ENCODE peak calls at places on chromosomes 1 and 21, in eight cellular contexts. I is fibroblast of the conjunctiva; E is A549; Z is Ammon's horn; Y is cardiac septum; H is stimulated activated CD8-positive, alpha-beta memory T cell treated with anti-CD3 and anti-CD28 coated beads, Interleukin-4, amount 100 ng/mL, for 24 hours; M is endothelial cell; J is effector CD4-positive, alpha-beta T cell. A is an unnamed sample.

GRCh38 chr1:70353641-70354331 is 736 bp downstream of the ANKRD13C start:
- DNase-seq in I (no peak), E (no peak), Z (no peak), Y (no peak), H (peak), M (peak), J (no peak), A (no peak)

GRCh38 chr1:116242741-116243140 is 130.3 kb upstream of the ATP1A1 start:
- DNase-seq in I (no peak), E (no peak), Z (no peak), Y (no peak), H (no peak), M (no peak), J (no peak), A (no peak)

GRCh38 chr1:40312238-40313205 is 4.6 kb downstream of the COL9A2 start:
- DNase-seq in I (no peak), E (no peak), Z (peak), Y (peak), H (no peak), M (no peak), J (no peak), A (no peak)

GRCh38 chr1:180632326-180633088 is 685 bp downstream of the XPR1 start:
- DNase-seq in I (no peak), E (peak), Z (peak), Y (peak), H (peak), M (peak), J (peak), A (no peak)

GRCh38 chr1:215665212-215665611 is 98.1 kb downstream of the KCTD3 start:
- DNase-seq in I (no peak), E (no peak), Z (no peak), Y (no peak), H (no peak), M (no peak), J (no peak), A (no peak)

GRCh38 chr1:115879977-115880376 is 39.1 kb upstream of the NHLH2 start:
- DNase-seq in I (no peak), E (no peak), Z (no peak), Y (no peak), H (no peak), M (no peak), J (no peak), A (no peak)

GRCh38 chr1:94255476-94255875 is 18.1 kb upstream of the ARHGAP29 start:
- DNase-seq in I (no peak), E (no peak), Z (no peak), Y (no peak), H (no peak), M (no peak), J (no peak), A (no peak)

GRCh38 chr1:35605882-35606182 is 32.7 kb downstream of the TFAP2E start:
- DNase-seq in I (no peak), E (no peak), Z (no peak), Y (no peak), H (no peak), M (no peak), J (no peak), A (no peak)

GRCh38 chr1:38561110-38561509 is 298.5 kb downstream of the RRAGC start:
- DNase-seq in I (no peak), E (no peak), Z (no peak), Y (no peak), H (no peak), M (no peak), J (no peak), A (no peak)

GRCh38 chr1:101908980-101909379 is 87.7 kb downstream of the OLFM3 start:
- DNase-seq in I (no peak), E (no peak), Z (no peak), Y (no peak), H (no peak), M (no peak), J (no peak), A (no peak)

GRCh38 chr21:46633561-46633960 is 1.9 kb upstream of the PRMT2 start:
- DNase-seq in I (no peak), E (no peak), Z (no peak), Y (no peak), H (no peak), M (no peak), J (no peak), A (no peak)

GRCh38 chr1:24295547-24295946 is 23.6 kb upstream of the GRHL3 start:
- DNase-seq in I (no peak), E (no peak), Z (no peak), Y (no peak), H (no peak), M (no peak), J (no peak), A (no peak)

GRCh38 chr21:37848721-37849490 is 67.4 kb downstream of the KCNJ6 start:
- DNase-seq in I (no peak), E (no peak), Z (no peak), Y (no peak), H (no peak), M (no peak), J (no peak), A (no peak)